ENCODE peak calls at places on chromosomes 13 and 19, in eight cellular contexts. One of them, this sample, is unnamed.

GRCh38 chr13:73914119-73914518 is 220.1 kb downstream of the KLF12 start:
- DNase-seq in stimulated activated CD4-positive, alpha-beta T cell treated with anti-CD3 and anti-CD28 coated beads, TNF-alpha, amount 100 ng/mL, for 4 hours: no peak
- DNase-seq in neural progenitor cell: no peak
- DNase-seq in brain microvascular endothelial cell: peak; percentile 67
- DNase-seq in T-helper 2 cell: no peak
- DNase-seq in dermis microvascular lymphatic vessel endothelial cell: no peak
- DNase-seq in left lung: no peak
- DNase-seq in iris pigment epithelial cell: no peak
- DNase-seq in this sample: no peak

GRCh38 chr19:45528149-45528743 is 21.0 kb downstream of the VASP start:
- DNase-seq in neural progenitor cell: peak; percentile 73
- DNase-seq in iris pigment epithelial cell: peak; percentile 40
- DNase-seq in brain microvascular endothelial cell: no peak
- DNase-seq in T-helper 2 cell: no peak
- DNase-seq in stimulated activated CD4-positive, alpha-beta T cell treated with anti-CD3 and anti-CD28 coated beads, TNF-alpha, amount 100 ng/mL, for 4 hours: no peak
- DNase-seq in left lung: no peak
- DNase-seq in dermis microvascular lymphatic vessel endothelial cell: no peak
- DNase-seq in this sample: no peak

GRCh38 chr13:73171242-73171641 is 112.4 kb downstream of the KLF5 start:
- DNase-seq in neural progenitor cell: no peak
- DNase-seq in dermis microvascular lymphatic vessel endothelial cell: no peak
- DNase-seq in T-helper 2 cell: no peak
- DNase-seq in left lung: no peak
- DNase-seq in iris pigment epithelial cell: no peak
- DNase-seq in stimulated activated CD4-positive, alpha-beta T cell treated with anti-CD3 and anti-CD28 coated beads, TNF-alpha, amount 100 ng/mL, for 4 hours: no peak
- DNase-seq in brain microvascular endothelial cell: no peak
- DNase-seq in this sample: no peak

GRCh38 chr13:41179593-41180250 is 14.6 kb downstream of the KBTBD7 start:
- DNase-seq in brain microvascular endothelial cell: no peak
- DNase-seq in neural progenitor cell: no peak
- DNase-seq in stimulated activated CD4-positive, alpha-beta T cell treated with anti-CD3 and anti-CD28 coated beads, TNF-alpha, amount 100 ng/mL, for 4 hours: no peak
- DNase-seq in iris pigment epithelial cell: peak; percentile 81
- DNase-seq in dermis microvascular lymphatic vessel endothelial cell: no peak
- DNase-seq in left lung: no peak
- DNase-seq in T-helper 2 cell: no peak
- DNase-seq in this sample: no peak

GRCh38 chr13:79749985-79750551 is 269.1 kb downstream of the NDFIP2 start:
- DNase-seq in stimulated activated CD4-positive, alpha-beta T cell treated with anti-CD3 and anti-CD28 coated beads, TNF-alpha, amount 100 ng/mL, for 4 hours: no peak
- DNase-seq in dermis microvascular lymphatic vessel endothelial cell: peak; percentile 34
- DNase-seq in brain microvascular endothelial cell: peak; percentile 96
- DNase-seq in iris pigment epithelial cell: peak; percentile 99
- DNase-seq in neural progenitor cell: peak; percentile 54
- DNase-seq in left lung: no peak
- DNase-seq in T-helper 2 cell: no peak
- DNase-seq in this sample: peak; percentile 73

GRCh38 chr19:19461671-19462622 is 53.4 kb downstream of the TSSK6 start:
- DNase-seq in neural progenitor cell: peak; percentile 85
- DNase-seq in brain microvascular endothelial cell: no peak
- DNase-seq in stimulated activated CD4-positive, alpha-beta T cell treated with anti-CD3 and anti-CD28 coated beads, TNF-alpha, amount 100 ng/mL, for 4 hours: no peak
- DNase-seq in dermis microvascular lymphatic vessel endothelial cell: no peak
- DNase-seq in T-helper 2 cell: no peak
- DNase-seq in iris pigment epithelial cell: no peak
- DNase-seq in left lung: peak; percentile 87
- DNase-seq in this sample: no peak

GRCh38 chr13:30346159-30346788 is 38.9 kb upstream of the KATNAL1 start:
- DNase-seq in dermis microvascular lymphatic vessel endothelial cell: no peak
- DNase-seq in neural progenitor cell: no peak
- DNase-seq in brain microvascular endothelial cell: no peak
- DNase-seq in T-helper 2 cell: peak; percentile 88
- DNase-seq in iris pigment epithelial cell: no peak
- DNase-seq in stimulated activated CD4-positive, alpha-beta T cell treated with anti-CD3 and anti-CD28 coated beads, TNF-alpha, amount 100 ng/mL, for 4 hours: no peak
- DNase-seq in left lung: no peak
- DNase-seq in this sample: no peak

GRCh38 chr19:47284324-47284899 is 9.7 kb downstream of the INAFM1 start:
- DNase-seq in left lung: no peak
- DNase-seq in iris pigment epithelial cell: peak; percentile 56
- DNase-seq in T-helper 2 cell: peak; percentile 61
- DNase-seq in neural progenitor cell: peak; percentile 61
- DNase-seq in dermis microvascular lymphatic vessel endothelial cell: peak; percentile 52
- DNase-seq in stimulated activated CD4-positive, alpha-beta T cell treated with anti-CD3 and anti-CD28 coated beads, TNF-alpha, amount 100 ng/mL, for 4 hours: no peak
- DNase-seq in brain microvascular endothelial cell: peak; percentile 61
- DNase-seq in this sample: no peak

GRCh38 chr19:7673995-7674667 is 2.8 kb upstream of the MCEMP1 start:
- DNase-seq in dermis microvascular lymphatic vessel endothelial cell: no peak
- DNase-seq in stimulated activated CD4-positive, alpha-beta T cell treated with anti-CD3 and anti-CD28 coated beads, TNF-alpha, amount 100 ng/mL, for 4 hours: no peak
- DNase-seq in neural progenitor cell: peak; percentile 71
- DNase-seq in left lung: peak; percentile 91
- DNase-seq in iris pigment epithelial cell: peak; percentile 68
- DNase-seq in T-helper 2 cell: peak; percentile 50
- DNase-seq in brain microvascular endothelial cell: peak; percentile 50
- DNase-seq in this sample: peak; percentile 5

GRCh38 chr19:38831142-38831605 is 420 bp downstream of the ECH1 start:
- DNase-seq in stimulated activated CD4-positive, alpha-beta T cell treated with anti-CD3 and anti-CD28 coated beads, TNF-alpha, amount 100 ng/mL, for 4 hours: no peak
- DNase-seq in left lung: peak; percentile 92
- DNase-seq in brain microvascular endothelial cell: peak; percentile 95
- DNase-seq in neural progenitor cell: peak; percentile 56
- DNase-seq in iris pigment epithelial cell: peak; percentile 99
- DNase-seq in T-helper 2 cell: peak; percentile 53
- DNase-seq in dermis microvascular lymphatic vessel endothelial cell: no peak
- DNase-seq in this sample: peak; percentile 32

GRCh38 chr13:106561551-106562170 is 6.3 kb downstream of the ARGLU1 start:
- DNase-seq in stimulated activated CD4-positive, alpha-beta T cell treated with anti-CD3 and anti-CD28 coated beads, TNF-alpha, amount 100 ng/mL, for 4 hours: peak; percentile 9
- DNase-seq in iris pigment epithelial cell: peak; percentile 56
- DNase-seq in T-helper 2 cell: peak; percentile 56
- DNase-seq in dermis microvascular lymphatic vessel endothelial cell: no peak
- DNase-seq in neural progenitor cell: peak; percentile 55
- DNase-seq in left lung: no peak
- DNase-seq in brain microvascular endothelial cell: peak; percentile 37
- DNase-seq in this sample: peak; percentile 0

GRCh38 chr13:29583073-29583785 is 12.3 kb downstream of the SLC7A1 start:
- DNase-seq in left lung: no peak
- DNase-seq in dermis microvascular lymphatic vessel endothelial cell: no peak
- DNase-seq in iris pigment epithelial cell: peak; percentile 61
- DNase-seq in neural progenitor cell: no peak
- DNase-seq in stimulated activated CD4-positive, alpha-beta T cell treated with anti-CD3 and anti-CD28 coated beads, TNF-alpha, amount 100 ng/mL, for 4 hours: no peak
- DNase-seq in T-helper 2 cell: no peak
- DNase-seq in brain microvascular endothelial cell: peak; percentile 49
- DNase-seq in this sample: no peak

GRCh38 chr13:107185889-107186288 is 618.0 kb upstream of the ARGLU1 start:
- DNase-seq in stimulated activated CD4-positive, alpha-beta T cell treated with anti-CD3 and anti-CD28 coated beads, TNF-alpha, amount 100 ng/mL, for 4 hours: no peak
- DNase-seq in dermis microvascular lymphatic vessel endothelial cell: peak; percentile 21
- DNase-seq in iris pigment epithelial cell: peak; percentile 81
- DNase-seq in T-helper 2 cell: no peak
- DNase-seq in neural progenitor cell: no peak
- DNase-seq in left lung: no peak
- DNase-seq in brain microvascular endothelial cell: peak; percentile 46
- DNase-seq in this sample: no peak

GRCh38 chr13:49494645-49495044 is 1.1 kb upstream of the PHF11 start:
- DNase-seq in brain microvascular endothelial cell: no peak
- DNase-seq in iris pigment epithelial cell: no peak
- DNase-seq in dermis microvascular lymphatic vessel endothelial cell: no peak
- DNase-seq in stimulated activated CD4-positive, alpha-beta T cell treated with anti-CD3 and anti-CD28 coated beads, TNF-alpha, amount 100 ng/mL, for 4 hours: no peak
- DNase-seq in T-helper 2 cell: no peak
- DNase-seq in neural progenitor cell: no peak
- DNase-seq in left lung: no peak
- DNase-seq in this sample: no peak